ENCODE peak calls at places on chromosomes 16 and 17, in four cellular contexts. N is K562, U is GM12878, D is GM12891. O is an unnamed sample.

GRCh38 chr17:22570144-22570845 is 878.0 kb downstream of the KCNJ18 start:
- DNase-seq in N (no peak), U (no peak), D (no peak), O (no peak)

GRCh38 chr17:35368086-35368824 is 5.2 kb downstream of the SLFN11 start:
- DNase-seq in N (no peak), U (peak), D (peak), O (peak)

GRCh38 chr17:44115585-44116415 is 7.6 kb downstream of the HDAC5 start:
- DNase-seq in N (peak), U (no peak), D (no peak), O (no peak)

GRCh38 chr17:64148017-64148631 is 18.2 kb upstream of the ERN1 start:
- DNase-seq in N (peak), U (no peak), D (no peak), O (no peak)

GRCh38 chr17:74177018-74177450 is 26.4 kb upstream of the RPL38 start:
- DNase-seq in N (no peak), U (no peak), D (no peak), O (no peak)

GRCh38 chr17:66782866-66783265 is 52.1 kb upstream of the CACNG5 start:
- DNase-seq in N (no peak), U (no peak), D (no peak), O (no peak)

GRCh38 chr17:21029032-21029431 is 13.8 kb downstream of the USP22 start:
- DNase-seq in N (no peak), U (no peak), D (no peak), O (no peak)

GRCh38 chr17:21361020-21361809 is 14.9 kb upstream of the KCNJ12 start:
- DNase-seq in N (no peak), U (no peak), D (no peak), O (no peak)

GRCh38 chr16:83113317-83113716 is 486.5 kb downstream of the CDH13 start:
- DNase-seq in N (peak), U (no peak), D (no peak), O (peak)

GRCh38 chr17:7972131-7972785 is 30.2 kb upstream of the GUCY2D start:
- DNase-seq in N (no peak), U (no peak), D (no peak), O (no peak)

GRCh38 chr17:40958086-40958953 is 8.4 kb downstream of the KRT39 start:
- DNase-seq in N (no peak), U (no peak), D (no peak), O (no peak)

GRCh38 chr17:61862975-61863800 is at the start of gene BRIP1:
- DNase-seq in N (peak), U (peak), D (peak), O (peak)
- TF ChIP-seq SPI1 in N (no peak), U (no peak), D (no peak), O (no peak)

DNA sequence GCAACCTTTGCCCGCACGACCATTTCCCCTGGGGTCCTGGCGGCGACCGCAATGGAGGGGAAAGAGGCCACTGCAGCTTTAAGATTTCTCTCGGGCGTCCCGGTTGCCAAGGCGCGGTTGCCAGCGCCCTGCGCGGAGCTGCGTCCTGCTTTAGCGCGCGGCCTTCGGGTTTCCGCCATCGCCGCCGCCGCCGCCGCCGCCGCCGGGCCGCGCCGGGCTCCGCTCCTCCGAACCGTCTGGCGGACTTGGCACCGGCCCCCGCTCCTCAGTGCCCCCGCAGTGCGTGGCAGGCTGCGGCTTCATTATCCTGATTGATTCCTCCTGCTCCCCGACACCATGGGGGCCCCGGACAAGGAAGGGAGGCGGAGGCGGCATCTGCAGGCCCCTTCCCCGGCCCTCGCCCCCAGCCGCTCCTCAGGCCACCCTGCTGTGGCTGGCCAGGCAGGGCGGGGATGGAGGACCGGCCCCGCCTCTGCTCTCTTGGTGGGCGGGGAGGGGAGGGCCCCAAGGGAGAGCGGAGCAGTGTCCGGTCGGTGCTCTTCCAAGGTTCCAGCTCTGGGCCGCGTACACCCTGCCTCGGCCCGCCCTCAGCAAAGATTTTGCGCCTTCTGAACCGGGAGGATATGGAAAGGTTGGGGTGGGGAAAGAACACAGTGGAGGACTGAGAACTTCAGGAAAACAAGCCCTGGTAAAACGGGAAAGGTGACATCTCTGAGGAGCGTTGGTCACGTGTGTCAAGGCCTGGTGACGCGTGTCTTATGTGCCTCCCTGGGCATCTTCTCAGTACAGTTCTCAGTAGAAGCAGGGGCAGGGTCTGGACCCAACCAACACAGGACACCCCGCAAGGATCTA is 34.0 kb downstream of the NEUROD2 start:
- DNase-seq in N (peak), U (no peak), D (peak), O (no peak)
- TF ChIP-seq POLR2AphosphoS5 in N (no peak), U (no peak), D (no peak), O (peak)

DNA sequence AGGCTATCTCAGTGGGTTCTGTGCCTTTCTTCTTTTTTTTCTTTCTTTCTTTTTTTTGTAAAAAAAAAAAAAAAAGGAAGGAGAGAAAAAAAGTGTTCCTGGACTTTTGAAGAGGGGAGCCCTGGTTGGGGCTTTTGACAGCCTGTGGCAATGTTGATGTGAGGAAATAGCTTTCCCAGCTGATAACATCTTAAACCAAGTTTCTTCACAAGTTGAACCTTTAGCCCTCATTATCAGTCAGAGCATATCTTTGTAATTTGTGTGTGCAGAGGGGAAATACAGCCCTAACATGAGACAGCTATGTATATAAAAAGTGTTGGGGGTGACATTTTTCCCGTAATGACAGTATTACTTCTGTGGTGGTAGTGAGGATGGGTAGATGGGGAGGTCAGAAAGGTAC is 221.1 kb downstream of the FTO start:
- DNase-seq in N (no peak), U (no peak), D (no peak), O (peak)
- TF ChIP-seq SPI1 in N (no peak), U (no peak), D (no peak), O (no peak)

GRCh38 chr17:55964191-55964590 is 189.1 kb upstream of the ANKFN1 start:
- DNase-seq in N (no peak), U (no peak), D (no peak), O (no peak)
- TF ChIP-seq POLR2AphosphoS5 in N (no peak), U (no peak), D (no peak), O (no peak)

DNA sequence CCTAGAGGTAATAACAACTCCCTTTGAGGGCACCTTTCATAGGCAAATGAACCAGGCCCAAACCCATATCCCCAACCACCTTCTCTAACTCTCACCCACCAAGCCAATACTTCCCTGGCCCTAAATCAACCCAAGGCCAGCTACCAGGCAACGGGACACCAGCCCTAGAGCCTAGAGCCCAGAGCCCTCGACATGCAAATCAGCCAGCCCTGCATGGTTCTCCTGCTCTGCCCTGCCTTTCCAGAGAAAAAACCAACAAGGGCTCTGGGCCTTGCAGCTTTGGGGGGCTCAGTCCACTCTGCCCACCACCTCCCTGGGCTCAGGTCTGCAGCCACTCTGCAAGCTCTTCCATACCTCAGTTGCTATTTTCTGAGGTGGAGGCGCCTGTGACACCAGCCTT is 55.0 kb downstream of the PITPNM3 start:
- DNase-seq in N (no peak), U (no peak), D (no peak), O (no peak)
- TF ChIP-seq SPI1 in N (no peak), U (no peak), D (no peak), O (no peak)

GRCh38 chr17:45319239-45319703 is 2.5 kb upstream of the MAP3K14 start:
- DNase-seq in N (peak), U (no peak), D (no peak), O (no peak)
- TF ChIP-seq POLR2AphosphoS5 in N (no peak), U (no peak), D (no peak), O (no peak)

DNA sequence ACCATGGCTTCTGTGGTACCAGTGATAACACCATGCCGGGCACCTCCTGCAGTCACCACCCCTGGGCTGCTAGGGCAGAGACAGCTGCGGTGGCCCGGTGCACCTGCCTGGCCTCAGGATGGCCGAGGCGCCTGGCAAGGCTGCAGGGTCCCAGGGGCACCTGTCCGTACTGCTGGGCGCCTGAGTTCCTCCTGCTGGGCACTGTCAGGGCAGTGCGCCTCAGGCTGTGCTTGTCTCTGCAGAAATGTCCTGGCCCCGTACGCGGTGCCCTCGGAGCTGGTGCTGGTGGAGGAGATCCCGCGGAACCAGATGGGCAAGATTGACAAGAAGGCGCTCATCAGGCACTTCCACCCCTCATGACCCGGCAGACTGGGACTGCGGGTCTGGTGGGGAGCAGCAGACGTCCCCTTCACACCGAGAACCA is 17.7 kb upstream of the CDH15 start:
- DNase-seq in N (no peak), U (no peak), D (no peak), O (no peak)
- TF ChIP-seq SPI1 in N (no peak), U (no peak), D (no peak), O (no peak)

GRCh38 chr16:81592353-81592866 is 147.8 kb downstream of the CMIP start:
- DNase-seq in N (no peak), U (no peak), D (no peak), O (no peak)
- TF ChIP-seq POLR2AphosphoS5 in N (no peak), U (no peak), D (no peak), O (no peak)

GRCh38 chr17:27535975-27536374 is 79.7 kb downstream of the KSR1 start:
- DNase-seq in N (no peak), U (no peak), D (no peak), O (no peak)

GRCh38 chr17:27532269-27533067 is 76.2 kb downstream of the KSR1 start:
- DNase-seq in N (no peak), U (no peak), D (no peak), O (peak)

GRCh38 chr17:27533068-27533397 is 76.8 kb downstream of the KSR1 start:
- DNase-seq in N (no peak), U (no peak), D (no peak), O (no peak)

GRCh38 chr17:27535178-27535928 is 79.1 kb downstream of the KSR1 start:
- DNase-seq in N (no peak), U (no peak), D (no peak), O (no peak)

GRCh38 chr17:27533874-27534815 is 77.9 kb downstream of the KSR1 start:
- DNase-seq in N (no peak), U (no peak), D (no peak), O (no peak)
- TF ChIP-seq SPI1 in N (no peak), U (no peak), D (no peak), O (no peak)

GRCh38 chr16:84827897-84828296 is 8.1 kb downstream of the CRISPLD2 start:
- DNase-seq in N (no peak), U (no peak), D (no peak), O (no peak)

GRCh38 chr16:84828322-84828721 is 8.5 kb downstream of the CRISPLD2 start:
- DNase-seq in N (no peak), U (no peak), D (no peak), O (no peak)

GRCh38 chr16:84827131-84827574 is 7.4 kb downstream of the CRISPLD2 start:
- DNase-seq in N (no peak), U (no peak), D (no peak), O (peak)

GRCh38 chr16:84825896-84826557 is 6.2 kb downstream of the CRISPLD2 start:
- DNase-seq in N (no peak), U (no peak), D (no peak), O (no peak)

GRCh38 chr16:84826558-84826941 is 6.8 kb downstream of the CRISPLD2 start:
- DNase-seq in N (no peak), U (no peak), D (no peak), O (no peak)
- TF ChIP-seq POLR2AphosphoS5 in N (no peak), U (no peak), D (no peak), O (no peak)